ENCODE peak calls at places on chromosomes 3 and 15, in eight cellular contexts. N is type B pancreatic cell, F is GM06990, W is dorsolateral prefrontal cortex, O is SIG-M5, Q is kidney, P is activated T-cell treated with anti-CD3 and anti-CD28 coated beads for 24 hours, Y is lower leg skin. M is an unnamed sample.

GRCh38 chr15:58134886-58135285 is 3.3 kb upstream of the AQP9 start:
- DNase-seq in O (no peak), W (no peak), Y (no peak), N (no peak), F (no peak), Q (no peak), P (no peak), M (no peak)

GRCh38 chr3:13517253-13517977 is 31.5 kb upstream of the FBLN2 start:
- DNase-seq in P (no peak), F (no peak), Q (peak), N (no peak), W (no peak), Y (peak), O (no peak), M (no peak)

GRCh38 chr3:86969500-86970189 is 21.3 kb downstream of the VGLL3 start:
- DNase-seq in N (no peak), Q (no peak), Y (no peak), O (no peak), F (no peak), P (no peak), W (no peak), M (peak)

GRCh38 chr15:67105065-67105951 is 39.9 kb downstream of the SMAD3 start:
- DNase-seq in Y (no peak), O (no peak), N (no peak), P (no peak), F (no peak), Q (peak), W (no peak), M (peak)

GRCh38 chr3:167394003-167394402 is 13.9 kb upstream of the ZBBX start:
- DNase-seq in F (no peak), N (no peak), W (no peak), Q (no peak), O (no peak), Y (no peak), P (no peak), M (no peak)

GRCh38 chr3:54127499-54128056 is 5.2 kb downstream of the CACNA2D3 start:
- DNase-seq in N (peak), Q (no peak), Y (no peak), O (no peak), P (no peak), F (no peak), W (no peak), M (no peak)

GRCh38 chr3:139325551-139325950 is 18.3 kb upstream of the MRPS22 start:
- DNase-seq in Q (no peak), P (no peak), N (peak), F (no peak), O (no peak), Y (no peak), W (no peak), M (no peak)

GRCh38 chr15:31266712-31267111 is 59.9 kb upstream of the KLF13 start:
- DNase-seq in F (no peak), Y (no peak), P (no peak), Q (no peak), O (no peak), W (peak), N (peak), M (no peak)

GRCh38 chr3:180871901-180872300 is 40.6 kb upstream of the FXR1 start:
- DNase-seq in P (no peak), N (no peak), Y (no peak), Q (no peak), W (no peak), F (no peak), O (no peak), M (no peak)

GRCh38 chr15:68638953-68639500 is 60.2 kb downstream of the CORO2B start:
- DNase-seq in N (no peak), Q (no peak), Y (no peak), F (no peak), W (no peak), P (no peak), O (no peak), M (no peak)

GRCh38 chr15:42696626-42697025 is 40.3 kb downstream of the CDAN1 start:
- DNase-seq in P (no peak), N (peak), F (no peak), Q (no peak), W (no peak), Y (no peak), O (no peak), M (no peak)

GRCh38 chr15:72516734-72517133 is 42.6 kb downstream of the ARIH1 start:
- DNase-seq in N (no peak), F (peak), Y (no peak), P (no peak), O (no peak), Q (no peak), W (no peak), M (no peak)

GRCh38 chr3:187044206-187044605 is 95.1 kb downstream of the RPL39L start:
- DNase-seq in P (no peak), F (peak), O (peak), N (peak), W (no peak), Q (no peak), Y (no peak), M (no peak)

GRCh38 chr3:89171681-89172080 is 64.3 kb downstream of the EPHA3 start:
- DNase-seq in O (no peak), Y (no peak), F (no peak), N (no peak), P (no peak), Q (no peak), W (no peak), M (no peak)

GRCh38 chr3:66431494-66431893 is 69.3 kb downstream of the LRIG1 start:
- DNase-seq in O (no peak), Q (no peak), F (no peak), N (no peak), P (no peak), Y (no peak), W (no peak), M (peak)

GRCh38 chr3:174365796-174366195 is 493.3 kb upstream of the NAALADL2 start:
- DNase-seq in W (no peak), N (no peak), O (no peak), F (no peak), Q (no peak), Y (no peak), P (no peak), M (no peak)

GRCh38 chr3:180180795-180181194 is 144.1 kb upstream of the PEX5L start:
- DNase-seq in P (no peak), Q (no peak), N (no peak), W (no peak), Y (no peak), F (no peak), O (no peak), M (no peak)

GRCh38 chr3:148991219-148992026 is at the start of gene GYG1:
- DNase-seq in N (peak), Y (peak), P (peak), Q (peak), W (peak), O (peak), F (peak), M (peak)

GRCh38 chr3:182323898-182324297 is 469.4 kb upstream of the ATP11B start:
- DNase-seq in F (no peak), N (no peak), P (no peak), W (no peak), Q (no peak), Y (no peak), O (no peak), M (peak)

GRCh38 chr3:163043074-163043473 is 1546.5 kb downstream of the OTOL1 start:
- DNase-seq in Q (no peak), N (no peak), F (no peak), P (no peak), W (no peak), Y (no peak), O (no peak), M (peak)